ENCODE peak calls at places on chromosomes 3 and 15, in four cellular contexts. H, P, R and U are unnamed samples.

GRCh38 chr3:46566040-46566631 is at the start of gene LRRC2:
- DNase-seq in H (no peak), P (no peak), R (peak), U (no peak)

GRCh38 chr3:151003024-151003771 is 30.7 kb upstream of the CLRN1 start:
- DNase-seq in H (no peak), P (no peak), R (no peak), U (no peak)

GRCh38 chr15:80787238-80787805 is 8.2 kb downstream of the CEMIP start:
- DNase-seq in H (no peak), P (no peak), R (no peak), U (no peak)

GRCh38 chr3:71512000-71512399 is 71.5 kb downstream of the FOXP1 start:
- DNase-seq in H (no peak), P (no peak), R (no peak), U (no peak)

GRCh38 chr15:74955796-74956647 is 550 bp downstream of the RPP25 start:
- DNase-seq in H (peak), P (peak), R (peak), U (peak)

GRCh38 chr3:182713743-182714517 is 79.4 kb upstream of the ATP11B start:
- DNase-seq in H (no peak), P (no peak), R (no peak), U (no peak)

GRCh38 chr3:194745427-194746184 is 59.9 kb downstream of the FAM43A start:
- DNase-seq in H (no peak), P (no peak), R (no peak), U (no peak)

GRCh38 chr15:101495334-101496197 is 6.1 kb upstream of the PCSK6 start:
- DNase-seq in H (no peak), P (no peak), R (no peak), U (no peak)

GRCh38 chr15:83123529-83123928 is 16.1 kb downstream of the TM6SF1 start:
- DNase-seq in H (no peak), P (no peak), R (no peak), U (no peak)

GRCh38 chr3:111700054-111700453 is 104.9 kb upstream of the ZBED2 start:
- DNase-seq in H (no peak), P (no peak), R (no peak), U (no peak)

GRCh38 chr3:188319569-188319968 is 165.6 kb downstream of the LPP start:
- DNase-seq in H (no peak), P (no peak), R (no peak), U (no peak)

GRCh38 chr3:160401301-160402095 is 2.0 kb downstream of the SMC4 start:
- DNase-seq in H (no peak), P (no peak), R (no peak), U (no peak)

GRCh38 chr15:69451951-69452701 is 492 bp upstream of the RPLP1 start:
- DNase-seq in H (no peak), P (no peak), R (no peak), U (no peak)

GRCh38 chr3:106247902-106248684 is 379.3 kb upstream of the CBLB start:
- DNase-seq in H (no peak), P (no peak), R (no peak), U (no peak)

GRCh38 chr3:106256249-106256957 is 387.6 kb upstream of the CBLB start:
- DNase-seq in H (peak), P (no peak), R (no peak), U (no peak)

GRCh38 chr3:106255870-106256248 is 387.0 kb upstream of the CBLB start:
- DNase-seq in H (peak), P (no peak), R (no peak), U (no peak)

GRCh38 chr3:106249159-106249558 is 380.3 kb upstream of the CBLB start:
- DNase-seq in H (no peak), P (no peak), R (no peak), U (no peak)

DNA sequence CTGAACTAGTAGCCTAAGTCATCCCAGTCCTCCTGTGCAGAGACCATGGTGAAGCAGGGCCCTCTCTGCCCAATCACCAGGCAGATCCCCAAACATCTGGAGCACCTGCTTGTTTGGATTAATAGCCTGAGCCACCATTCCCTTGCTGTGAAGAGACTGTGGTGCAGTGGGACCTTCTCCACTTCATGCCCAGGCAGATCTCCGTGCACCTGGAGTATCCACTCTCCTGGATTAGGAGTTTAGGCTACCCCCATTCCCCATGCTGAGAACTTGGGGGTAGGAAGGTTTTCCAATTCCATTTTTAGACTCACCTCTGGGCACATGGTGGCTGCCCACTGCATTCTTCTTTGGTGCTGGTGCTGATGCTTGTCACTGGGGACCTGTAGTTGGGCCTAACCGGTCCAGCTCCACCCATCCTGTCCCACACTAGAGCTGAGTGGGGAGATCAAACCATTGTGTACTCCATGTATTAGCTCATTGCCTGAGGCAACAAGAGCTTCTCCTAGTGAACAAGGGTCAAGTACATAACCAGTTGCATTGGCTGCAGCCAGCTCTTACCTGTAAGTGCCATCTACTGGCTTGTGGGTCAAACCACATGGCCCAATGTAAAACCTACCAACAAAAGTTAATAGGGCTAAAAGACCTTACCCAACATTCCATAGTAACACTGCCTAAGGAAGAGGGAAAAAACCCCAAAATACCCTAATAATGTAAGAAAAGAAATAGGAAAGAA is 382.5 kb upstream of the CBLB start:
- DNase-seq in H (no peak), P (no peak), R (no peak), U (no peak)
- TF ChIP-seq CTCF in H (no peak), P (no peak), R (no peak), U (no peak)

DNA sequence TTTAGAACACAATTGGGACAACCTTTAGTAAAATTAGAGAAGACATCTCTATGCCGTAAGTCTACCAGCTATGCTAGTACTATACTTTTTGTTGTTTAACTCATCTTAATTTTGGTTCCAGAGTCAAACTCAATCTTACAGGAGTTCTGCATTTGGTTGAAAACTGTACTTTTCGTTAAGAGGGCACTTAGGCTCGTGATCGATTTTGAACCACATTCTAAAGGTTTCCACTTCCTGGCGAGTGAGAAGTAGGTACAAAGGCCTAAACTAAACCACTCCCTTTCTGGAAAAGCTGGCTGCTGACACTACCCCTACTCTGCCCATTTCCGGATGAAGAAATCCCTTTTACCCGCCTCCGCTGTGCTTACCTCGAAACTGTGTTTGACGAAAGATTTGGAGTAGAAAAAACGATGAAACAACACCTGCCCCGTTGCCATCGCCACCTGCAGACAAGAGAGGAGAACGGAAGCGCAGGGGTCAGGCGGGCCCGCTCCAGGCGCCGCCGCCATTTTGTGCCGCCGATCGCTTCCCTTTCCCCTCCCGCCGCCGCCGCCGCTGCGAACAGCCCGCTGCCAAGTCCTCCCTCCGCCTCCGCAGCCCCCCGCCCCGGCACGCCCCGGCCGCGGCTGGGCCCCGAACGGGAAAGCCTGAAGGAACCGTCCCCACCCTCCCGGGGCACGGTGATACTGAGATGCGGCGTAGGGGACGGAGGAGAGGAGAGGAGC is 748 bp downstream of the CCNL1 start:
- DNase-seq in H (peak), P (peak), R (peak), U (peak)
- TF ChIP-seq CTCF in H (no peak), P (no peak), R (no peak), U (no peak)

GRCh38 chr15:29926083-29926388 is 103.8 kb upstream of the TJP1 start:
- DNase-seq in H (no peak), P (no peak), R (no peak), U (no peak)
- TF ChIP-seq CTCF in H (no peak), P (no peak), R (no peak), U (no peak)

GRCh38 chr3:173529062-173529711 is 131.6 kb downstream of the NLGN1 start:
- DNase-seq in H (no peak), P (no peak), R (peak), U (no peak)
- TF ChIP-seq CTCF in H (no peak), P (no peak), R (peak), U (no peak)

DNA sequence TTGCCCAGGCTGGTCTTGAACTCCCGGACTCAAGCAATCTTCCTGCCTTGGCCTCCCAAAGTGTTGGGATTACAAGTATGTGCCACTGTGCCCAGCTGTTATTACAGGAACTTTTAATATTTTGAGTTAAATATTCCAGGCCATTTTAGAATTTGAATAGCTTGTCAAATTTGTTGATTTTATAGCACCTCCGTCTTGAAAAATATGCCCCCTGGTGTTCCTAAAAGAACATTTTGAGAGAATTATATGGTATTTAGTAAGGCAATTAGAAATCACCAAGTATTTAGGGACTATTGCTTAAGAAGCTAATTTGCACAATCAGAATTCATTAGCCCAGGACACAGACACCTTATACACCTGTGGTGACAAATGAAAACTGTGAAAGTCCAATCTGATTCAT is 23.7 kb downstream of the PDE8A start:
- DNase-seq in H (no peak), P (no peak), R (no peak), U (no peak)
- TF ChIP-seq CTCF in H (no peak), P (no peak), R (peak), U (no peak)

GRCh38 chr15:65085207-65085753 is 8.7 kb downstream of the KBTBD13 start:
- DNase-seq in H (no peak), P (no peak), R (no peak), U (no peak)

GRCh38 chr15:65081758-65082157 is 5.2 kb downstream of the KBTBD13 start:
- DNase-seq in H (no peak), P (no peak), R (no peak), U (no peak)

GRCh38 chr15:65084500-65085206 is 8.1 kb downstream of the KBTBD13 start:
- DNase-seq in H (no peak), P (no peak), R (no peak), U (no peak)

GRCh38 chr15:65082303-65082958 is 5.9 kb downstream of the KBTBD13 start:
- DNase-seq in H (no peak), P (no peak), R (no peak), U (no peak)

GRCh38 chr15:65083262-65083701 is 6.7 kb downstream of the KBTBD13 start:
- DNase-seq in H (no peak), P (no peak), R (no peak), U (no peak)
- TF ChIP-seq CTCF in H (no peak), P (peak), R (no peak), U (no peak)

GRCh38 chr3:37995652-37996641 is 5.4 kb downstream of the VILL start:
- DNase-seq in H (no peak), P (peak), R (no peak), U (no peak)

GRCh38 chr3:37994639-37994972 is 4.0 kb downstream of the VILL start:
- DNase-seq in H (no peak), P (no peak), R (no peak), U (no peak)

GRCh38 chr3:37993067-37993809 is 2.7 kb downstream of the VILL start:
- DNase-seq in H (no peak), P (no peak), R (no peak), U (no peak)

GRCh38 chr3:37992271-37993066 is 1.9 kb downstream of the VILL start:
- DNase-seq in H (no peak), P (peak), R (no peak), U (no peak)

GRCh38 chr3:37993811-37994638 is 3.4 kb downstream of the VILL start:
- DNase-seq in H (peak), P (peak), R (peak), U (peak)
- TF ChIP-seq CTCF in H (no peak), P (no peak), R (no peak), U (no peak)

DNA sequence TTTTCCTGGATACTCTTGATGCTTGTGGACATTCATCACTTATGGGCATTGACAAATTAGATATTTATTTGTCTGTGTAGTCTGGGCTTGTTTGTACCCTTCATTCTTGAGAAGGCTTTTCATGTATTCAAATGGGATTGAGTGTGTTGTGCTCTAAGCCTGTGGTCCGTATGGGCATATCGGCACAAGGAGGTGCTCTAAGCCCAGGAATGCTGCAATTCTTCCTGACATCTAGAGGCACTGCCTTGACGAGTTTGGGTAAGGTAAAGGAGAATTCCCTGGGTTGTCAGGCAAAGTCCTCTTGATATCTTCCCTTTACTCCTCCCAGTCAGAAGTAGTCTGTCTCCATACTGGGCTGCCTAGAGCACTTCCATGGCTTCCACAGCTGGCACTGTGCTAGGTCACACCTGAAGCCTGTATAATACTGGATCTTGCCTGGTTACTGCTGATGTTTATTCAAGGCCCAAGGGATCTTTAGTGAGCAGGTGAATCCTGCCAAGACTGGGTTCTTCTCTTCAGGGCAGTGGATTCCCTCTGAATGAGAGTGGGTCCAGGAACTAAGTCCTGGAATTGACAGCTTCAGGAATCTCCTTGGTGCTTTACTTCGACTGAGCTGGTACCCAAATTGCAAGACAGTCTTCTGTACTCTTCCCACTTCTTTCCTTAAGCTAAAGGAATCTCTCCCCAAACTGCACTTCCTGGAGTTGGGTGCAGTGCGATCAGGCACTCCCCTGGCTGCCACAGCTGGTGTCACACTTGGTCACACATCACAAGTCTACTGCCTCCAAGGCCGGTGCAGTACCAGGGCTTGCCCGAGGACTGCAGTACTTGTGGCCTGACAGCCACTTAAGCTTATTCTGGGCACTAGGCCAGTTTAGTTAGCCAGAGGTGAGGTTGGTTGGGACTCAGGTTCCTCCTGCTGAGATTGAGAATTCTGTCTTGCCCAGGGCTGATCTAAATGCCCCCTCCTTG is 46.0 kb downstream of the GALK2 start:
- DNase-seq in H (no peak), P (no peak), R (no peak), U (peak)
- TF ChIP-seq CTCF in H (no peak), P (no peak), R (no peak), U (no peak)

GRCh38 chr3:113829576-113830354 is 8.8 kb upstream of the GRAMD1C start:
- DNase-seq in H (no peak), P (no peak), R (no peak), U (no peak)

GRCh38 chr3:113828605-113829004 is 10.0 kb upstream of the GRAMD1C start:
- DNase-seq in H (no peak), P (no peak), R (no peak), U (no peak)

GRCh38 chr3:113819866-113820265 is 18.7 kb upstream of the GRAMD1C start:
- DNase-seq in H (no peak), P (no peak), R (no peak), U (no peak)

DNA sequence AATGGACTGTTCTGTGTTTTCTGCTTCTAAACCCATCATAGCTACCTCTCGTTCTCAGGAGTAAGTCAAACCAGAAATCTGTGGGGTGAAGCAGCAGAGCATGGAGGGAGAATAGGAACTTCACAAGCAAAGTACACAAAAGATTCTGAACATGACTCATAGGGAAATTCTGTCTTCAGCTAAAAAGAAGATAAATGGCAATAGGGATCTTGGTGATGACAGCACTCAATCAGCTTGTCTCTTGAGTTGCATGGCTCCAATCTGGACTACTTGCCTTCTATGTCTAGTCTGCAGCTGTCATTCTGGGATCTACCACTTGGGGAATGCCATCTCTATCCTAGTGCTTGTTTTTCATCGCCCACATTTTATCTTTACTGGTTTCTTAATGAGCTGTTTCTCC is 13.5 kb upstream of the GRAMD1C start:
- DNase-seq in H (no peak), P (no peak), R (no peak), U (no peak)
- TF ChIP-seq CTCF in H (no peak), P (no peak), R (peak), U (no peak)

GRCh38 chr3:147414369-147415135 is 5.4 kb downstream of the ZIC1 start:
- DNase-seq in H (no peak), P (no peak), R (no peak), U (no peak)

GRCh38 chr3:147415337-147415736 is 6.2 kb downstream of the ZIC1 start:
- DNase-seq in H (no peak), P (no peak), R (no peak), U (no peak)

GRCh38 chr3:147413712-147414325 is 4.7 kb downstream of the ZIC1 start:
- DNase-seq in H (no peak), P (no peak), R (no peak), U (no peak)

GRCh38 chr3:147417896-147418295 is 8.7 kb downstream of the ZIC1 start:
- DNase-seq in H (no peak), P (no peak), R (no peak), U (no peak)

GRCh38 chr3:147415819-147416218 is 6.7 kb downstream of the ZIC1 start:
- DNase-seq in H (no peak), P (no peak), R (no peak), U (no peak)
- TF ChIP-seq CTCF in H (no peak), P (no peak), R (no peak), U (no peak)